ENCODE peak calls at places on chromosomes 1 and 21, in seven cellular contexts. Z is AG09309, N is fibroblast of villous mesenchyme, Y is GM13976, E is body of pancreas, A is B cell, U is MM.1S. C is an unnamed sample.
A peak's percentile ranks its signal among the peaks of the same experiment; 100 is the strongest.

GRCh38 chr1:173870252-173871075 is 2.3 kb downstream of the ZBTB37 start:
- DNase-seq in Z (no peak), N (no peak), Y (peak; percentile 64), E (peak; percentile 69), A (no peak), U (no peak), C (no peak)

GRCh38 chr1:183209533-183210158 is 23.6 kb downstream of the LAMC2 start:
- DNase-seq in Z (peak; percentile 67), N (peak; percentile 81), Y (peak; percentile 57), E (no peak), A (no peak), U (peak; percentile 28), C (peak; percentile 93)

GRCh38 chr1:231636157-231636556 is 9.6 kb downstream of the DISC1 start:
- DNase-seq in Z (no peak), N (peak; percentile 74), Y (no peak), E (no peak), A (no peak), U (no peak), C (peak; percentile 75)

GRCh38 chr1:201594575-201595245 is 55.8 kb downstream of the NAV1 start:
- DNase-seq in Z (no peak), N (peak; percentile 57), Y (no peak), E (no peak), A (no peak), U (no peak), C (peak; percentile 24)

GRCh38 chr1:84541679-84542078 is 32.6 kb downstream of the CTBS start:
- DNase-seq in Z (no peak), N (peak; percentile 33), Y (no peak), E (no peak), A (no peak), U (no peak), C (peak; percentile 16)

GRCh38 chr1:186059311-186059710 is 315.7 kb downstream of the TPR start:
- DNase-seq in Z (peak; percentile 32), N (peak; percentile 38), Y (no peak), E (no peak), A (no peak), U (peak; percentile 15), C (peak; percentile 50)

GRCh38 chr1:36207339-36207738 is 16.9 kb upstream of the THRAP3 start:
- DNase-seq in Z (peak; percentile 14), N (peak; percentile 37), Y (peak; percentile 51), E (peak; percentile 75), A (no peak), U (peak; percentile 11), C (peak; percentile 49)

GRCh38 chr21:44762221-44763049 is 39.2 kb downstream of the UBE2G2 start:
- DNase-seq in Z (no peak), N (no peak), Y (no peak), E (no peak), A (no peak), U (no peak), C (no peak)

GRCh38 chr1:63797056-63797726 is 23.4 kb downstream of the ROR1 start:
- DNase-seq in Z (no peak), N (no peak), Y (no peak), E (no peak), A (no peak), U (no peak), C (peak; percentile 20)

GRCh38 chr1:194830387-194830786 is 1644.0 kb upstream of the B3GALT2 start:
- DNase-seq in Z (no peak), N (no peak), Y (no peak), E (no peak), A (no peak), U (peak; percentile 92), C (no peak)

GRCh38 chr1:101474039-101474665 is 237.3 kb downstream of the S1PR1 start:
- DNase-seq in Z (no peak), N (peak; percentile 10), Y (peak; percentile 3), E (no peak), A (no peak), U (peak; percentile 26), C (peak; percentile 5)
- TF ChIP-seq CTCF in Z (peak; percentile 27), N (peak; percentile 53), Y (no peak), E (no peak), A (peak; percentile 28), U (peak; percentile 36), C (no peak)

GRCh38 chr1:94743866-94744265 is 76.3 kb upstream of the SLC44A3 start:
- DNase-seq in Z (no peak), N (peak; percentile 85), Y (no peak), E (no peak), A (no peak), U (no peak), C (no peak)

GRCh38 chr1:94739521-94740061 is 80.6 kb upstream of the SLC44A3 start:
- DNase-seq in Z (peak; percentile 88), N (peak; percentile 97), Y (no peak), E (peak; percentile 30), A (no peak), U (no peak), C (peak; percentile 93)

GRCh38 chr1:94741956-94742355 is 78.2 kb upstream of the SLC44A3 start:
- DNase-seq in Z (no peak), N (no peak), Y (no peak), E (no peak), A (no peak), U (no peak), C (no peak)

GRCh38 chr1:94738371-94738770 is 81.8 kb upstream of the SLC44A3 start:
- DNase-seq in Z (no peak), N (peak; percentile 88), Y (no peak), E (no peak), A (no peak), U (no peak), C (no peak)

GRCh38 chr1:94741510-94741909 is 78.6 kb upstream of the SLC44A3 start:
- DNase-seq in Z (no peak), N (peak; percentile 45), Y (no peak), E (no peak), A (no peak), U (no peak), C (peak; percentile 42)
- TF ChIP-seq CTCF in Z (peak; percentile 26), N (peak; percentile 22), Y (no peak), E (no peak), A (no peak), U (no peak), C (no peak)

GRCh38 chr1:162023547-162024501 is at the start of gene OLFML2B:
- DNase-seq in Z (peak; percentile 61), N (peak; percentile 76), Y (peak; percentile 72), E (peak; percentile 63), A (peak; percentile 35), U (peak; percentile 77), C (peak; percentile 80)
- TF ChIP-seq CTCF in Z (peak; percentile 56), N (peak; percentile 37), Y (no peak), E (no peak), A (no peak), U (peak; percentile 37), C (peak; percentile 37)

GRCh38 chr21:31185663-31186062 is 147.4 kb upstream of the KRTAP19-8 start:
- DNase-seq in Z (no peak), N (no peak), Y (no peak), E (no peak), A (no peak), U (no peak), C (no peak)

GRCh38 chr21:31180256-31181088 is 142.2 kb upstream of the KRTAP19-8 start:
- DNase-seq in Z (no peak), N (peak; percentile 25), Y (peak; percentile 48), E (no peak), A (no peak), U (peak; percentile 59), C (peak; percentile 66)

GRCh38 chr21:31184462-31184861 is 146.2 kb upstream of the KRTAP19-8 start:
- DNase-seq in Z (no peak), N (no peak), Y (no peak), E (no peak), A (no peak), U (no peak), C (no peak)

GRCh38 chr21:31182231-31183129 is 144.2 kb upstream of the KRTAP19-8 start:
- DNase-seq in Z (no peak), N (no peak), Y (no peak), E (no peak), A (no peak), U (no peak), C (no peak)

GRCh38 chr21:31181089-31181757 is 142.9 kb upstream of the KRTAP19-8 start:
- DNase-seq in Z (no peak), N (no peak), Y (no peak), E (no peak), A (no peak), U (no peak), C (no peak)
- TF ChIP-seq CTCF in Z (no peak), N (no peak), Y (no peak), E (no peak), A (no peak), U (no peak), C (no peak)